ENCODE peak calls at places on chromosomes 1 and 21, in five cellular contexts. V is neural crest cell, N is spleen, K is ovary, E is breast epithelium. W is an unnamed sample.

GRCh38 chr1:35443768-35444518 is 113.3 kb downstream of the KIAA0319L start:
- DNase-seq in N (no peak), K (no peak), V (no peak), E (no peak), W (peak; percentile 40)

GRCh38 chr1:223834660-223835263 is 11.0 kb downstream of the TP53BP2 start:
- DNase-seq in N (no peak), K (no peak), E (no peak), V (no peak), W (peak; percentile 91)

GRCh38 chr1:36327421-36328087 is 4.1 kb upstream of the EVA1B start:
- DNase-seq in N (no peak), E (no peak), V (no peak), K (no peak), W (peak; percentile 54)

GRCh38 chr1:18645172-18646090 is 14.8 kb downstream of the PAX7 start:
- DNase-seq in E (no peak), K (no peak), N (no peak), V (no peak), W (no peak)

GRCh38 chr1:63931468-63931867 is 157.7 kb downstream of the ROR1 start:
- DNase-seq in V (no peak), N (no peak), E (no peak), K (no peak), W (peak; percentile 80)

GRCh38 chr1:31723828-31724359 is 20.1 kb upstream of the COL16A1 start:
- DNase-seq in V (peak; percentile 84), N (no peak), E (peak; percentile 70), K (peak; percentile 79), W (peak; percentile 77)

GRCh38 chr1:245000872-245001188 is 136.5 kb upstream of the HNRNPU start:
- DNase-seq in K (no peak), N (no peak), V (no peak), E (no peak), W (no peak)

GRCh38 chr21:15437873-15438272 is 291.9 kb upstream of the USP25 start:
- DNase-seq in E (no peak), V (no peak), K (no peak), N (no peak), W (peak; percentile 88)

GRCh38 chr1:101738475-101738874 is 258.3 kb downstream of the OLFM3 start:
- DNase-seq in K (no peak), N (no peak), E (no peak), V (no peak), W (peak; percentile 62)

GRCh38 chr21:16040601-16041000 is 310.8 kb downstream of the USP25 start:
- DNase-seq in K (no peak), E (no peak), V (no peak), N (no peak), W (peak; percentile 83)

GRCh38 chr1:95021794-95022193 is 51.0 kb downstream of the ALG14 start:
- DNase-seq in V (no peak), E (no peak), K (no peak), N (no peak), W (no peak)

GRCh38 chr21:41100826-41101550 is 67.0 kb upstream of the BACE2 start:
- DNase-seq in N (no peak), E (no peak), K (no peak), V (no peak), W (no peak)

GRCh38 chr1:25550683-25551310 is 7.4 kb downstream of the LDLRAP1 start:
- DNase-seq in K (no peak), E (no peak), V (no peak), N (no peak), W (peak; percentile 13)

GRCh38 chr1:214398490-214398889 is 117.5 kb downstream of the SMYD2 start:
- DNase-seq in N (no peak), V (no peak), K (no peak), E (no peak), W (no peak)

GRCh38 chr1:91501527-91501859 is 842 bp downstream of the CDC7 start:
- DNase-seq in N (no peak), K (no peak), E (no peak), V (no peak), W (no peak)

GRCh38 chr1:55369474-55369873 is 154.3 kb upstream of the USP24 start:
- DNase-seq in K (no peak), E (no peak), N (no peak), V (no peak), W (peak; percentile 62)

GRCh38 chr1:177278626-177279390 is 108.0 kb downstream of the BRINP2 start:
- DNase-seq in K (no peak), V (no peak), E (no peak), N (no peak), W (peak; percentile 84)

GRCh38 chr1:181064030-181064594 is 24.4 kb upstream of the IER5 start:
- DNase-seq in N (no peak), K (no peak), V (no peak), E (no peak), W (no peak)

GRCh38 chr21:44696572-44696971 is 400 bp upstream of the KRTAP10-12 start:
- DNase-seq in K (no peak), V (no peak), N (no peak), E (no peak), W (no peak)

GRCh38 chr1:202586018-202586821 is 124.0 kb downstream of the SYT2 start:
- DNase-seq in V (no peak), N (peak; percentile 79), E (peak; percentile 58), K (no peak), W (peak; percentile 66)

GRCh38 chr1:19644761-19645543 is 841 bp downstream of the NBL1 start:
- DNase-seq in N (no peak), V (peak; percentile 35), K (peak; percentile 79), E (no peak), W (no peak)

GRCh38 chr1:164613176-164613575 is 54.2 kb downstream of the PBX1 start:
- DNase-seq in N (no peak), V (no peak), E (no peak), K (no peak), W (peak; percentile 45)

GRCh38 chr1:158798531-158798930 is 17.5 kb upstream of the OR6N2 start:
- DNase-seq in E (no peak), K (no peak), N (no peak), V (no peak), W (no peak)

GRCh38 chr1:33143698-33144097 is 38.1 kb downstream of the TRIM62 start:
- DNase-seq in V (no peak), N (no peak), K (no peak), E (no peak), W (peak; percentile 74)

GRCh38 chr1:180248176-180248575 is 18.1 kb downstream of the LHX4 start:
- DNase-seq in E (no peak), K (no peak), V (no peak), N (no peak), W (no peak)

GRCh38 chr1:104787866-104788510 is 1038.3 kb downstream of the AMY1C start:
- DNase-seq in V (no peak), K (no peak), N (peak; percentile 64), E (no peak), W (no peak)

GRCh38 chr1:44947060-44947773 is 39.2 kb downstream of the EIF2B3 start:
- DNase-seq in K (no peak), V (no peak), N (no peak), E (no peak), W (peak; percentile 72)

GRCh38 chr1:25743164-25744139 is 56.5 kb upstream of the SELENON start:
- DNase-seq in E (peak; percentile 63), N (peak; percentile 83), K (peak; percentile 95), V (no peak), W (peak; percentile 89)

GRCh38 chr1:162996261-162996660 is 72.9 kb upstream of the RGS4 start:
- DNase-seq in N (no peak), E (no peak), K (no peak), V (no peak), W (peak; percentile 34)

GRCh38 chr1:50109647-50110075 is 941 bp downstream of the ELAVL4 start:
- DNase-seq in N (no peak), E (no peak), V (no peak), K (no peak), W (peak; percentile 4)

GRCh38 chr1:247841796-247842195 is at the start of gene OR11L1:
- DNase-seq in N (no peak), V (no peak), E (no peak), K (no peak), W (no peak)

GRCh38 chr1:247845011-247845692 is 3.5 kb upstream of the OR11L1 start:
- DNase-seq in N (no peak), K (no peak), E (no peak), V (no peak), W (no peak)

GRCh38 chr1:247845693-247846017 is 4.0 kb upstream of the OR11L1 start:
- DNase-seq in N (no peak), K (no peak), E (no peak), V (no peak), W (no peak)

GRCh38 chr1:247840819-247841218 is 877 bp downstream of the OR11L1 start:
- DNase-seq in K (no peak), V (no peak), N (no peak), E (no peak), W (no peak)

GRCh38 chr1:247843411-247843810 is 1.7 kb upstream of the OR11L1 start:
- DNase-seq in V (no peak), K (no peak), N (no peak), E (no peak), W (no peak)
- TF ChIP-seq CTCF in V (no peak), K (no peak), N (no peak), E (no peak), W (no peak)

GRCh38 chr1:219782311-219782710 is 146.0 kb downstream of the SLC30A10 start:
- DNase-seq in E (no peak), K (no peak), V (no peak), N (no peak), W (no peak)

GRCh38 chr1:219778793-219779369 is 149.5 kb downstream of the SLC30A10 start:
- DNase-seq in E (no peak), N (no peak), V (no peak), K (no peak), W (no peak)

GRCh38 chr1:219783605-219784004 is 144.8 kb downstream of the SLC30A10 start:
- DNase-seq in K (no peak), N (no peak), E (no peak), V (no peak), W (no peak)

GRCh38 chr1:219782929-219783328 is 145.4 kb downstream of the SLC30A10 start:
- DNase-seq in V (no peak), E (no peak), N (no peak), K (no peak), W (no peak)

GRCh38 chr1:219781491-219781890 is 146.9 kb downstream of the SLC30A10 start:
- DNase-seq in E (no peak), V (no peak), K (no peak), N (no peak), W (no peak)
- TF ChIP-seq CTCF in E (no peak), V (no peak), K (no peak), N (no peak), W (no peak)

DNA sequence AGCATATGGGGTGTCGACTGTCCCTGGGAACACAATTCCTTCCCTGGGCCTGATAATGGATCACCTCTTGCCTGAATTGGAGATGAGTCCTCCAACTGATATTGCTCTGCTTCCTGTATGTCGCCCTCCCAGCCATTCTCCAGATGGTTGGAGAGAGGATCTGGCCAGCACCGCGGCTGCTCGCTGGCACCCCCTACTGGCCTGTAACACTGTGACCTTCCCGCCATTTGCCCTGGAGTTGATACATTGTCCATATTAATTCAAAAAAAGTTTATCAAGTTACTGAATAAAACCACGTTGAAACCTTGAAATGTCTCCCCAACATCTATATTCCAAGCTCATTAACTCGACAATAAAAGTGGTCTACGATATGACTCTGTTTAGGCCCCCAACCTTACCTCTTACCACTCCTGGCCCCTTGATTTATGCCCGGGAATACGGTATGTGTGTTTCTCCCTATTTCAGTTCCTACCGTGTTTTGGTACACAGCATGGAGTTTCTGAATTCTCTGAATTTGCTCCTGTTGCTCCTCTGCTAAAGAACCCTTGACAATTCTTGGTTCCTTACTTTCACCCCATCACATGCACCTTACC is 241.8 kb upstream of the KIAA0040 start:
- DNase-seq in E (no peak), K (no peak), N (no peak), V (no peak), W (no peak)
- TF ChIP-seq CTCF in E (no peak), K (no peak), N (no peak), V (peak; percentile 46), W (peak; percentile 20)

GRCh38 chr1:108209456-108210108 is 9.4 kb upstream of the SLC25A24 start:
- DNase-seq in N (no peak), E (no peak), V (no peak), K (no peak), W (no peak)
- TF ChIP-seq CTCF in N (no peak), E (no peak), V (no peak), K (no peak), W (no peak)